ENCODE peak calls at places on chromosomes 6 and 20, in four cellular contexts. N is HFFc6, K is astrocyte of the spinal cord, G is GM23338. O is an unnamed sample.

GRCh38 chr20:20102859-20103258 is 50.5 kb downstream of the CFAP61 start:
- DNase-seq in K (no peak), G (no peak), N (no peak), O (no peak)

GRCh38 chr20:50450493-50450826 is 59.7 kb upstream of the PTPN1 start:
- DNase-seq in N (no peak), G (no peak), K (no peak), O (no peak)

GRCh38 chr20:7772376-7772775 is 167.9 kb downstream of the HAO1 start:
- DNase-seq in N (no peak), G (no peak), K (peak), O (peak)

GRCh38 chr6:168550326-168550725 is 109.3 kb downstream of the SMOC2 start:
- DNase-seq in K (no peak), N (no peak), G (no peak), O (no peak)

GRCh38 chr6:154732824-154733609 is at the start of gene SCAF8:
- DNase-seq in K (peak), N (peak), G (peak), O (peak)

GRCh38 chr6:14231071-14231483 is 113.5 kb downstream of the CD83 start:
- DNase-seq in N (no peak), K (no peak), G (no peak), O (no peak)

GRCh38 chr6:4421837-4422236 is 286.5 kb upstream of the ECI2 start:
- DNase-seq in G (no peak), N (no peak), K (no peak), O (no peak)

GRCh38 chr6:148240463-148240845 is 102.2 kb upstream of the SASH1 start:
- DNase-seq in G (no peak), K (peak), N (peak), O (peak)

GRCh38 chr6:109693128-109693527 is 2.0 kb downstream of the FIG4 start:
- DNase-seq in N (no peak), G (no peak), K (no peak), O (no peak)

GRCh38 chr6:36851632-36852031 is 12.4 kb upstream of the CPNE5 start:
- DNase-seq in G (no peak), K (no peak), N (no peak), O (no peak)

GRCh38 chr6:151432650-151433049 is 19.3 kb downstream of the RMND1 start:
- DNase-seq in N (no peak), K (no peak), G (no peak), O (no peak)

GRCh38 chr20:38354227-38354626 is 7.9 kb downstream of the LBP start:
- DNase-seq in K (no peak), G (no peak), N (no peak), O (no peak)

GRCh38 chr6:116682334-116682712 is 1.3 kb downstream of the KPNA5 start:
- DNase-seq in K (peak), G (no peak), N (no peak), O (peak)

GRCh38 chr6:168097621-168098430 is 18.8 kb upstream of the FRMD1 start:
- DNase-seq in N (no peak), G (no peak), K (no peak), O (no peak)

GRCh38 chr20:64155258-64156135 is 8.8 kb upstream of the MYT1 start:
- DNase-seq in K (no peak), G (no peak), N (no peak), O (no peak)

GRCh38 chr6:17972074-17972966 is 15.1 kb downstream of the KIF13A start:
- DNase-seq in G (no peak), K (no peak), N (no peak), O (no peak)

GRCh38 chr20:34062651-34063482 is 49.2 kb downstream of the EIF2S2 start:
- DNase-seq in G (no peak), N (peak), K (no peak), O (no peak)

GRCh38 chr20:62685781-62686555 is 22.7 kb upstream of the NTSR1 start:
- DNase-seq in K (no peak), G (no peak), N (no peak), O (no peak)

GRCh38 chr20:63189322-63189642 is 26.6 kb downstream of the YTHDF1 start:
- DNase-seq in K (no peak), G (no peak), N (no peak), O (no peak)

GRCh38 chr6:169079650-169080049 is 174.0 kb downstream of the THBS2 start:
- DNase-seq in N (no peak), K (peak), G (no peak), O (peak)

GRCh38 chr6:15499125-15499524 is 163.7 kb downstream of the DTNBP1 start:
- DNase-seq in N (no peak), K (no peak), G (no peak), O (no peak)

GRCh38 chr6:115485400-115485799 is 575.3 kb downstream of the FRK start:
- DNase-seq in G (no peak), N (no peak), K (no peak), O (no peak)

GRCh38 chr20:58550661-58551060 is 35.5 kb upstream of the APCDD1L start:
- DNase-seq in G (no peak), N (peak), K (peak), O (peak)

GRCh38 chr6:129901910-129902309 is 40.8 kb upstream of the TMEM244 start:
- DNase-seq in N (no peak), G (no peak), K (peak), O (peak)

GRCh38 chr6:5469101-5469846 is 208.0 kb downstream of the FARS2 start:
- DNase-seq in G (no peak), K (no peak), N (no peak), O (no peak)

GRCh38 chr20:16020971-16021370 is 552.3 kb downstream of the KIF16B start:
- DNase-seq in N (no peak), G (no peak), K (peak), O (peak)

GRCh38 chr6:47306887-47307286 is 2.8 kb downstream of the TNFRSF21 start:
- DNase-seq in K (no peak), G (no peak), N (no peak), O (no peak)

GRCh38 chr6:142071981-142072380 is 60.7 kb upstream of the GJE1 start:
- DNase-seq in G (peak), N (no peak), K (no peak), O (no peak)
- TF ChIP-seq CTCF in G (peak), N (peak), K (no peak), O (peak)

GRCh38 chr20:43925786-43926185 is 11.1 kb downstream of the TOX2 start:
- DNase-seq in N (peak), G (no peak), K (no peak), O (peak)
- TF ChIP-seq CTCF in N (peak), G (peak), K (no peak), O (peak)

DNA sequence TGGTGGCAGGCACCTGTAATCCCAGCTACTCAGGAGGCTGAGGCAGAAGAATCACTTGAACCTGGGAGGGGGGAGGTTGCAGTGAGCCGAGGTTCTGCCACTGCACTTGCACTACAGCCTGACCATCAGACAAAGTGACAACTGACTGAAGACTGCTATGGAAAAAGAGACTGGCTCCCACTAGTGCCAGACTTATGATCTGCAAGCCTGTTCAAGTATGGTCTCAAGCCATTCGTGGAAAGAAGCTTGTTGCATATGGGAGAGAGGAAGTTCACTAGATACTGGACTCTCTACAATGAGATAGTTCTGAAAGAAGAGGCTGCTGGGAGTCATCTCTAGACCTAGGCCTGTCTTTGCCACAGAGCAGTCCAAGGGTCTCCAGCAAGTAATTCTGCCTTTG is 26.7 kb downstream of the MDN1 start:
- DNase-seq in K (peak), N (peak), G (peak), O (peak)
- TF ChIP-seq CTCF in K (peak), N (peak), G (peak), O (peak)

DNA sequence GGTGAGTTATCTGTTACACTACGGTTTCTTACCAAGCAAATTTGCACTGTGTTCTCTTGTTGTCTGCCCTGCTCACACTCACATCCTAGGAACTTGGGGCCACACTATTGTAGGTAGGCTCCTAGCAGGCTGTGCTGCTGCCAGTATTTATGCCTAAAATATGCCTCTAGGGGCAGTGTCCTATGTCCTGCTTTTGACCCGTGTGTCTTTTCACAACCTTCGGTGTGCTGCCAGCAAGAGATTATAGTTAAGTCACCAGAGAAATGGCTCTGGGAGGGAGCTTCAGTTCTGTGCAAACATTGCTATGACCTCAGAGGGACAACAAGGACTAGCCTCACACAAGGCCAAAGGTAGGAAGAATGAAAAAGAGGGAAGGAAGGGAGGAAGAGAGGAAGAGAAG is 8.9 kb upstream of the TAAR5 start:
- DNase-seq in K (no peak), G (peak), N (no peak), O (no peak)
- TF ChIP-seq CTCF in K (peak), G (peak), N (peak), O (peak)

GRCh38 chr20:32240220-32240619 is 32.5 kb downstream of the POFUT1 start:
- DNase-seq in K (no peak), G (peak), N (no peak), O (no peak)
- TF ChIP-seq CTCF in K (no peak), G (peak), N (peak), O (peak)

DNA sequence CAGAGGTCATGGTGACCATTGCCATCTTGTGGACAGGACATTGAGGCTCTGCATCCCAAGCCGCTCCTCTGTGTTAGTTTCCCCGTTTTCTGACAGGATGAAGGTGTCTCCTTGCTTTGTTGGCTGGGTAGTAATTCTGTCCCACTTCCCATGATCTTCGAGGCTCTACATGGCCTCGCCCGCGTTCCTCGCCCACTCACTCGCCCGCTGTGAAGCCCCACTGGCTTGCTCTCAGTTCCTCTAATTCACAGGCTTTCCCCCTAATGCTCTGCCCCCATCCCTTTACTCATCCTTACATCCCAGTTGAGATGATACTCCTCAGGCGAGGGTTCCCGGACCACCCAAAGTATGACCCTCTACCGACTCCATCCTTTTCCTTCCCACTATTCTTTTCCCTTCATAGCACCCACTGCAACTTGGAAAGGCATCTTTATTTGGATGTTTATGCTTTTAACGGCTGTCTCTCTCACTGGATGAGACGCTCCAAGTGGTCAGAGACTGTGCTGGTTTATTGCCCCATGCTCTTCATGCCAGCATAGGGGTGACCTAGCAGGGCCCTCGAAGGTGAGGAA is 511 bp upstream of the SLC35B2 start:
- DNase-seq in G (no peak), N (no peak), K (no peak), O (no peak)
- TF ChIP-seq CTCF in G (no peak), N (peak), K (no peak), O (no peak)